ENCODE peak calls at places on chromosomes 7 and 10, in four cellular contexts. W is HepG2, J is K562, O is GM12878. C is an unnamed sample.

GRCh38 chr10:132509506-132510173 is 27.9 kb upstream of the INPP5A start:
- DNase-seq in J (no peak), O (no peak), W (no peak), C (no peak)

GRCh38 chr10:97574374-97575100 is 2.0 kb downstream of the ANKRD2 start:
- DNase-seq in J (no peak), O (no peak), W (peak), C (peak)

GRCh38 chr7:114530074-114530611 is 115.5 kb downstream of the FOXP2 start:
- DNase-seq in J (no peak), O (no peak), W (no peak), C (no peak)

GRCh38 chr7:119472398-119473038 is 800.5 kb upstream of the KCND2 start:
- DNase-seq in O (no peak), W (no peak), J (no peak), C (peak)

GRCh38 chr7:80089341-80089740 is 45.3 kb upstream of the GNAI1 start:
- DNase-seq in W (no peak), J (no peak), O (no peak), C (no peak)

GRCh38 chr10:78757542-78757941 is 311.2 kb upstream of the ZMIZ1 start:
- DNase-seq in W (no peak), O (no peak), J (no peak), C (no peak)

GRCh38 chr10:30639946-30640786 is 10.6 kb upstream of the LYZL2 start:
- DNase-seq in W (peak), O (no peak), J (peak), C (peak)

GRCh38 chr7:101017099-101017777 is 2.6 kb upstream of the MUC17 start:
- DNase-seq in O (peak), J (peak), W (peak), C (peak)

GRCh38 chr10:11684717-11685645 is 57.2 kb upstream of the ECHDC3 start:
- DNase-seq in J (peak), W (no peak), O (peak), C (no peak)

GRCh38 chr10:71582019-71582418 is 137.6 kb downstream of the C10orf105 start:
- DNase-seq in W (no peak), J (peak), O (no peak), C (peak)

GRCh38 chr7:121398246-121398645 is 2.1 kb upstream of the FAM3C start:
- DNase-seq in W (peak), J (no peak), O (no peak), C (peak)

GRCh38 chr7:128701062-128701785 is 29.1 kb downstream of the GARIN1A start:
- DNase-seq in J (no peak), W (no peak), O (no peak), C (peak)

GRCh38 chr10:86355571-86356038 is 11.0 kb downstream of the GRID1 start:
- DNase-seq in J (no peak), W (no peak), O (no peak), C (no peak)

GRCh38 chr10:61842755-61843497 is 58.6 kb upstream of the ARID5B start:
- DNase-seq in W (no peak), O (no peak), J (no peak), C (no peak)
- TF ChIP-seq JUNB in W (no peak), O (no peak), J (no peak), C (no peak)

DNA sequence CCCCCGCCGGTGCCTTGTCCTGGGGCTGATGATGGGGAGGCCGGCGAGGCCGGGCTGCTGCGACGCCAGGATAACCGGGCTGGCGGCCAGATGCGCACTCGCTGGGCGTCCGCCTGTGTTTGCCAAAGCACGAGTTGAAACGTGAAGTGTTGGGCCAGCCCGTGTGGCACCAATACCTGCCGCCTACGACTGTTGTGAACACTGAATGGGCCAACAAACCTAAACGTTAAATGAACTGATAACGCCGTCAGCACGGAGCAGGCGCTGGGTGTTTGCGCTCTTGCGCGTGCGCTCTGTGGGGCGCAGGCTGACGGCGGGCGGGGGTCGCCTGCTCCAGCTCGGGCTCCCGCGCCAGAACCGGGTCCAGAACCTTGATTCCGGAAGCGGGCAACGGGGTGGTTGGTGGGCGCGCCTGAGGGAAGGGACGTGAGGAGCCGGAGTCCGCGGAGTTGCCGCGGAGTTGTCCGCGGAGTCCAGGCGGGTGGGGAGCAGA is 662 bp downstream of the CYP2E1 start:
- DNase-seq in J (no peak), O (no peak), W (no peak), C (peak)
- TF ChIP-seq EZH2 in J (no peak), O (no peak), W (no peak), C (peak)

GRCh38 chr10:34492081-34492480 is 323.0 kb downstream of the PARD3 start:
- DNase-seq in W (no peak), J (no peak), O (no peak), C (no peak)

GRCh38 chr10:34488476-34489130 is 326.5 kb downstream of the PARD3 start:
- DNase-seq in J (no peak), W (no peak), O (no peak), C (no peak)

GRCh38 chr10:34491666-34492065 is 323.4 kb downstream of the PARD3 start:
- DNase-seq in J (no peak), W (no peak), O (no peak), C (no peak)

GRCh38 chr10:34489436-34489835 is 325.7 kb downstream of the PARD3 start:
- DNase-seq in W (no peak), J (no peak), O (no peak), C (no peak)

DNA sequence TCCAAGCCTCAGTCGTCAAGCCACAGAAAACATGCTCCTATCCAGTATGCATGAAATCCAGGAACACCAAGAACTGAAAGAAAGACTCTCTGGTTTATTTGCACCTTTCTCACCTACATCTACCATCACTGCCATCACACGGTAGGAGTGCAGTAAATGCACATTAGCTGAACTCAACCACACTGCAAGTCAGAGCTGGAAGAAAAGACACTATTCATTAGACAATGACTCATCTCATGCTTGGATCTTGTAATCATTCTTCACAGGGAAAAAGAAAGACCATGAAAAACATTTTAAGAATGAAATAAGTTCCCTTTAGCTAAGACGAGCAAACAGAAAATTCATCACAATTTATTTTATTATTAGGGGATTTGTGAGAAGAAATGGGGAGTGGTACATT is 325.1 kb downstream of the PARD3 start:
- DNase-seq in W (no peak), J (no peak), O (no peak), C (no peak)
- TF ChIP-seq CTCF in W (no peak), J (no peak), O (no peak), C (no peak)

GRCh38 chr10:122298206-122298597 is 27.1 kb downstream of the BTBD16 start:
- DNase-seq in W (no peak), J (no peak), O (no peak), C (no peak)

GRCh38 chr10:122297583-122297982 is 26.5 kb downstream of the BTBD16 start:
- DNase-seq in W (no peak), J (no peak), O (no peak), C (no peak)

GRCh38 chr10:122295423-122295947 is 24.4 kb downstream of the BTBD16 start:
- DNase-seq in J (no peak), O (no peak), W (no peak), C (no peak)

GRCh38 chr10:122294511-122295422 is 23.7 kb downstream of the BTBD16 start:
- DNase-seq in W (no peak), O (no peak), J (no peak), C (no peak)

GRCh38 chr10:122296363-122297120 is 25.4 kb downstream of the BTBD16 start:
- DNase-seq in W (no peak), O (peak), J (no peak), C (no peak)
- TF ChIP-seq JUNB in W (no peak), O (no peak), J (no peak), C (no peak)

GRCh38 chr7:27091936-27092752 is 3.7 kb downstream of the HOXA1 start:
- DNase-seq in J (no peak), O (no peak), W (no peak), C (peak)

GRCh38 chr7:27091125-27091524 is 4.7 kb downstream of the HOXA1 start:
- DNase-seq in W (peak), J (no peak), O (no peak), C (peak)

GRCh38 chr7:27095050-27095896 is 527 bp downstream of the HOXA1 start:
- DNase-seq in O (no peak), J (no peak), W (no peak), C (peak)

GRCh38 chr7:27094304-27095049 is 1.3 kb downstream of the HOXA1 start:
- DNase-seq in W (no peak), O (no peak), J (no peak), C (no peak)

GRCh38 chr7:27092753-27093097 is 3.1 kb downstream of the HOXA1 start:
- DNase-seq in O (no peak), W (no peak), J (no peak), C (no peak)
- TF ChIP-seq EZH2 in O (no peak), W (no peak), J (no peak), C (no peak)

DNA sequence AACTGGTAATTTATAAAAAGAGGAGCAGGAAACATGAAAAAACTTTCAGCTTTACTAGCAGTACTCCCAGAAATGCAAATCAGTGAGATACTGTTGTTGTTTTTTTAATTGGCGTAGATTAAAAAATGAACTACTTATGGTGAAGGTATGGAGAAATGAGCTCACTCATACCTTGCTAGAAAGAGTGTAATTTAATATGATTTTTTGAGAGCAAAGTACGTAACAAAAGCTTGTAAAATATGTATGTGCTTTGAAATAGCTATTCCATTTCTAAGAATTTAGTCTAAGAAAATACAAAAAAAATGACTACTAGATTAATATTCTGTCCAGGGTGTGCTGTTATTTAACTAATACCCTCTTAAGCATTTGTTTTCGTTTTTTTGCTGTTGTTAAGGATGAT is 5.5 kb downstream of the CUL1 start:
- DNase-seq in J (no peak), O (no peak), W (no peak), C (no peak)
- TF ChIP-seq CTCF in J (no peak), O (no peak), W (no peak), C (no peak)